ENCODE peak calls at places on chromosomes 3 and 15, in four cellular contexts. C, T, J and W are unnamed samples.

GRCh38 chr3:34107669-34108068 is 309.2 kb downstream of the PDCD6IP start:
- DNase-seq in C (no peak), T (peak; percentile 44), J (no peak), W (no peak)

GRCh38 chr3:47781326-47781684 is 388 bp downstream of the SMARCC1 start:
- DNase-seq in C (peak; percentile 77), T (peak; percentile 74), J (peak; percentile 67), W (no peak)

GRCh38 chr15:67413770-67414429 is 107.0 kb upstream of the C15orf61 start:
- DNase-seq in C (no peak), T (no peak), J (no peak), W (peak; percentile 69)

GRCh38 chr15:70127288-70127746 is 29.6 kb upstream of the TLE3 start:
- DNase-seq in C (peak; percentile 78), T (peak; percentile 54), J (peak; percentile 34), W (no peak)

GRCh38 chr15:69919816-69920215 is 177.9 kb downstream of the TLE3 start:
- DNase-seq in C (no peak), T (no peak), J (no peak), W (no peak)

GRCh38 chr3:85007195-85008094 is 48.7 kb downstream of the CADM2 start:
- DNase-seq in C (no peak), T (no peak), J (no peak), W (peak; percentile 16)

GRCh38 chr3:40924559-40925058 is 274.7 kb upstream of the CTNNB1 start:
- DNase-seq in C (no peak), T (no peak), J (no peak), W (no peak)

GRCh38 chr15:77830041-77830440 is 197.3 kb upstream of the LINGO1 start:
- DNase-seq in C (no peak), T (no peak), J (no peak), W (peak; percentile 53)

GRCh38 chr3:189340680-189341460 is 169.1 kb downstream of the TPRG1 start:
- DNase-seq in C (no peak), T (peak; percentile 39), J (no peak), W (no peak)

GRCh38 chr15:91965501-91966180 is 112.1 kb downstream of the SLCO3A1 start:
- DNase-seq in C (no peak), T (no peak), J (no peak), W (no peak)

GRCh38 chr15:78387678-78388077 is 47.5 kb downstream of the CRABP1 start:
- DNase-seq in C (no peak), T (no peak), J (no peak), W (peak; percentile 18)

GRCh38 chr3:108093021-108093420 is 2.2 kb upstream of the CD47 start:
- DNase-seq in C (no peak), T (no peak), J (no peak), W (no peak)

GRCh38 chr3:9809239-9809614 is 835 bp upstream of the TTLL3 start:
- DNase-seq in C (no peak), T (peak; percentile 37), J (no peak), W (no peak)

GRCh38 chr3:138862924-138863775 is 28.4 kb upstream of the PIK3CB start:
- DNase-seq in C (no peak), T (no peak), J (peak; percentile 82), W (peak; percentile 67)

GRCh38 chr15:90902996-90903732 is at the start of gene MAN2A2:
- DNase-seq in C (no peak), T (peak; percentile 91), J (peak; percentile 91), W (peak; percentile 20)

GRCh38 chr3:10344147-10344943 is 23.4 kb upstream of the SEC13 start:
- DNase-seq in C (no peak), T (peak; percentile 58), J (peak; percentile 45), W (peak; percentile 68)

GRCh38 chr3:123067689-123068226 is 933 bp downstream of the PDIA5 start:
- DNase-seq in C (no peak), T (peak; percentile 30), J (no peak), W (no peak)

GRCh38 chr3:63067999-63068645 is 192.9 kb upstream of the CADPS start:
- DNase-seq in C (no peak), T (peak; percentile 49), J (peak; percentile 21), W (peak; percentile 47)

GRCh38 chr3:14113964-14114667 is 10.6 kb downstream of the CHCHD4 start:
- DNase-seq in C (no peak), T (no peak), J (no peak), W (peak; percentile 46)

GRCh38 chr3:152458023-152458724 is 189.4 kb downstream of the MBNL1 start:
- DNase-seq in C (no peak), T (no peak), J (no peak), W (no peak)

GRCh38 chr15:83653639-83654378 is at the start of gene ADAMTSL3:
- DNase-seq in C (peak; percentile 92), T (no peak), J (peak; percentile 90), W (peak; percentile 41)

GRCh38 chr3:179421500-179421899 is 29.8 kb downstream of the GNB4 start:
- DNase-seq in C (no peak), T (peak; percentile 25), J (no peak), W (peak; percentile 79)

GRCh38 chr3:163877805-163878204 is 1200.5 kb downstream of the SI start:
- DNase-seq in C (no peak), T (no peak), J (no peak), W (no peak)

GRCh38 chr3:163878396-163878795 is 1199.9 kb downstream of the SI start:
- DNase-seq in C (no peak), T (no peak), J (no peak), W (no peak)

GRCh38 chr3:163879172-163879571 is 1199.1 kb downstream of the SI start:
- DNase-seq in C (no peak), T (peak; percentile 47), J (no peak), W (no peak)
- TF ChIP-seq CTCF in C (no peak), T (no peak), J (no peak), W (no peak)

GRCh38 chr3:172750069-172750367 is 508 bp upstream of the ECT2 start:
- DNase-seq in C (no peak), T (no peak), J (no peak), W (no peak)
- H3K4me3 ChIP-seq in C (peak overlapping the region; percentile 92), T (peak overlapping the region; percentile 58), J (peak overlapping the region; percentile 5), W (peak overlapping the region; percentile 62)

GRCh38 chr3:168249539-168250414 is 154.1 kb upstream of the GOLIM4 start:
- DNase-seq in C (peak; percentile 76), T (peak; percentile 92), J (peak; percentile 59), W (peak; percentile 69)
- TF ChIP-seq CTCF in C (no peak), T (peak; percentile 49), J (no peak), W (peak; percentile 36)

DNA sequence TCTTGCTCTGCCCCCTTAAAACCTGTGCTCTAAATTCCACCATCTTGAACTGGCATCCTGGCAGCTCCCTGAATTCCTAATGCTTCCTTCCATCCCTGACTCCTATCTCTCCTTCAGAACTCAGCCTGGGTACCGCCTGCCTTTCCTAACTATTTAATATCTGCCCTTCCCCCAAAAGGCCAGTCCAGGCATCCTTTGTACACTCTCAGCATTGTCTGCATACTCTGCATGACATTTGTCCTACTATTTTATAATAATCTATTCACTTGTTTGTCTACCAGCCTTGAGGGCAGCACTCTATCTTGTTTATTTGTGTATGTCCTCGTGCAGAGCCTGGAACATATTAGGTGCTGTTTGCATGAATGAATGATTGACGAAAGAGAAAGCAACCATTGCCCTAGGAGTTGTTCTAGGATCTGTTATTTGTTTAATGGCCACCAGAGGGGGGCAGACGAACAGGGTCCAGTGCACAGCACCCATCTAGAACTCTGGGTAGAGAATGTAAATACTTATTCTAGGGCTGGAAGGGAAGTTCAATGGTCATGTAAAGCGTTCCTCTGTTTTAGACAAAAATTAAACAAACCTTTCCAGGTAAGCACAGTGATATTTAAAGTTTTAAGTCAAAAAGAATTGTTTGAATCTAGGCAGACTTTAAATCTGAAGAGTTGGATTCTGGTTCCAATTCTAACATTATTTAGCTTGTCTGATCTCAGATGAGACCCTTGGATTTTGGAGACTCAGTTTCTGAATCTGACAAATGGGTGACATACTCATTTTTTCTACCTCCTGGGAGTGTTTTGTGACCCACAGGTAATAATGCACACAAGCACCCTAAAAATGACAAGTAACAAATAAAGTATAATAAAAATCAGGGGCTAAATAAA is 125.8 kb upstream of the GALNT15 start:
- DNase-seq in C (peak; percentile 82), T (peak; percentile 77), J (peak; percentile 37), W (peak; percentile 88)
- H3K4me3 ChIP-seq in C (no peak overlapping the region), T (no peak overlapping the region), J (no peak overlapping the region), W (peak overlapping the region; percentile 29)

GRCh38 chr3:76645724-76646123 is 394.2 kb upstream of the ROBO2 start:
- DNase-seq in C (no peak), T (no peak), J (no peak), W (no peak)

GRCh38 chr3:76643620-76644019 is 396.3 kb upstream of the ROBO2 start:
- DNase-seq in C (no peak), T (no peak), J (no peak), W (no peak)

GRCh38 chr3:76651784-76652183 is 388.1 kb upstream of the ROBO2 start:
- DNase-seq in C (no peak), T (peak; percentile 5), J (no peak), W (peak; percentile 13)

GRCh38 chr3:76652524-76652923 is 387.4 kb upstream of the ROBO2 start:
- DNase-seq in C (no peak), T (no peak), J (no peak), W (no peak)

DNA sequence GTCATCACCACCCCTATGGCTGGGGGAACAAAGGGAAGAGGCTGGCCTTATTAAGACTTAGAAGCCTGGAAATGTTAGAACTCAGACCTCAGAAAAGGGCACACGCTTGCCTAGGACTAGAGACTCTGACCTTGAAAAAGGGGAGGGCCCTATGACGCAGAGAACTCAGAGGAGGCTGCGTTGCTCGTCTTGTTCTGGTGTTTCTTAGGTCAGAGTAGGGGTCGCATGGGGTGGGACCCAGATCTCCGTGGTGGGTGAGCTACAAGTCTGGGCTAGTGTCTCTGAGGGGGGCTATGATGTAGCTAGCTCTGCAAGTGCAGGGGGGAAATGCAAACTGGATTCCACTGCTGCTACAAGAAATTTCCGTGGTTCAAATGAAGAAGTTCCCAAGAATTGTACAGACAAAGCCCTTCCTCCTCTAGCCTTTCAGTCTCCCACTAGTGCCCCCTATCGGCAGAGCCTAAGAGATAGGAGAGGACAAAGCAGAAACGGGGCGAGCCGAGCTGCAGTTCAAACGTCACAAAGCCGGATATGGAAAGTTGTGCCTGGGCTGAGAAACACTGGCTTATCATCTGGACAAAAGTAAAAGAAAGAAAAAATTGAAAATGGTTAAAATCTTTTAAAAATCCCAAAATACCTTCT is 392.9 kb upstream of the ROBO2 start:
- DNase-seq in C (no peak), T (no peak), J (no peak), W (no peak)
- TF ChIP-seq CTCF in C (no peak), T (peak; percentile 16), J (no peak), W (peak; percentile 17)

DNA sequence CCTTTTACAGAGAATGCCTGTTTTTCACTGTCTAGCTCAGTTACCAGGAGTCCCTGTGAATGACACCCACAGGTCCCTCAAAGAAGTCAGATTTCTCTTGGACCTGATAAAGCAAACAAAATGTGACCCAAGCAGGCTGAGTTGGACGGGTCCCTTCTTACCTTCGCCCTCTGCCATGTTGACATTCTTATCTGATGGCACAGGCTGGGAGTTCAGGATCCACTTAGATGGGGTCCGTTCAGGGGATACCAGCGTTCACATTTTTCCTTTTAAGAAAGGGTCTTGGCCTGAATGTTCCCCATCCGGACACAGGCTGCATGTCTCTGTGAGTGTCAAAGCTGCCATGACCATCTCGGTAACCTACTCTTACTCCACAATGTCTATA is 179.0 kb downstream of the THSD4 start:
- DNase-seq in C (no peak), T (no peak), J (no peak), W (no peak)
- H3K4me3 ChIP-seq in C (no peak overlapping the region), T (no peak overlapping the region), J (no peak overlapping the region), W (no peak overlapping the region)

GRCh38 chr3:16399473-16399872 is 114.0 kb downstream of the RFTN1 start:
- DNase-seq in C (no peak), T (peak; percentile 57), J (no peak), W (peak; percentile 87)
- TF ChIP-seq CTCF in C (no peak), T (peak; percentile 4), J (no peak), W (peak; percentile 62)